ENCODE peak calls at places on chromosomes 12 and 14, in four cellular contexts. P is H1, R is IMR-90, X is mesendoderm. V is an unnamed sample.

GRCh38 chr14:26323781-26324363 is 274.0 kb downstream of the NOVA1 start:
- DNase-seq in P (no peak), R (no peak), X (no peak), V (no peak)

GRCh38 chr14:93648440-93649168 is 139.7 kb downstream of the PRIMA1 start:
- DNase-seq in P (no peak), R (no peak), X (peak; percentile 65), V (peak; percentile 48)

GRCh38 chr12:39199371-39199770 is 243.5 kb downstream of the KIF21A start:
- DNase-seq in P (no peak), R (no peak), X (peak; percentile 36), V (no peak)

GRCh38 chr12:39435531-39435930 is 7.4 kb downstream of the KIF21A start:
- DNase-seq in P (no peak), R (no peak), X (no peak), V (no peak)

GRCh38 chr14:92481811-92482559 is 31.6 kb upstream of the RIN3 start:
- DNase-seq in P (peak; percentile 29), R (no peak), X (no peak), V (peak; percentile 12)

GRCh38 chr14:68459480-68460136 is 333.3 kb downstream of the ZFP36L1 start:
- DNase-seq in P (no peak), R (no peak), X (no peak), V (no peak)

GRCh38 chr12:6070472-6071257 is 53.8 kb downstream of the VWF start:
- DNase-seq in P (no peak), R (no peak), X (no peak), V (peak; percentile 71)

GRCh38 chr14:105028251-105028927 is 7.5 kb upstream of the CDCA4 start:
- DNase-seq in P (no peak), R (peak; percentile 42), X (no peak), V (no peak)

GRCh38 chr14:22864979-22865378 is 6.6 kb upstream of the LRP10 start:
- DNase-seq in P (no peak), R (no peak), X (no peak), V (no peak)

GRCh38 chr12:116609236-116609635 is 50.1 kb downstream of the MAP1LC3B2 start:
- DNase-seq in P (no peak), R (no peak), X (no peak), V (no peak)

GRCh38 chr14:62097824-62098223 is 335.6 kb downstream of the SNAPC1 start:
- DNase-seq in P (no peak), R (no peak), X (peak; percentile 51), V (no peak)
- H3K56ac ChIP-seq in P (no peak overlapping the region), R (no peak overlapping the region), X (no peak overlapping the region), V (no peak overlapping the region)

GRCh38 chr14:65195042-65195719 is 92.9 kb upstream of the MAX start:
- DNase-seq in P (no peak), R (no peak), X (no peak), V (no peak)
- H3K56ac ChIP-seq in P (no peak overlapping the region), R (no peak overlapping the region), X (no peak overlapping the region), V (no peak overlapping the region)

GRCh38 chr12:23596568-23596967 is 352.9 kb downstream of the SOX5 start:
- DNase-seq in P (no peak), R (no peak), X (no peak), V (no peak)
- H3K56ac ChIP-seq in P (no peak overlapping the region), R (no peak overlapping the region), X (no peak overlapping the region), V (no peak overlapping the region)

DNA sequence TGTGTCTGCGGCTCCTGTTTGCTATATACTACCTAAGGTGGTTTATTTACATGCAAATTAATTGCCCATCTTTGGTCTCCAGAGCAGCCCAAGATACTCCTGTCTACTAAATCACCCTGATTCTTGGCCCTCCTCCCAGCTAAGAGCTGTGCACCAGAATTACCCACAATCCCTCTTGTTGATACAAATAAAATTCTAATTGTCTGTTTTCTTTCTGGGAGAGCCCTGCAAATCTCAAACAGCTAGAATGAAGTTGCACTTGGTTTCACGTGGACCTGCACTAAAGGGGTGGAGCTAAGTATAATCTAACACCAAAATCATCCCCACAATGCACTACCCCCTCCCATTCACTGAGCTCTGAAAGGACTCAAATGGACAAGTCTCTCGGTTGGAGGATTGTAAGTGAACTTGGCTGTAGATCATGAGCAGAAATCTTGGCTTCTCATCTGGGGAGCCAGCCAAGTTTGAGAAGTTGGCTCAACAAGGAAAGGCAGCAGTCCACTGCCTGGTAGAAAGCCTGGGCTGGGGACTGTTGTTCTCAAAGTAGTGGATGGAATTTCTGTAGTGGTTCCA is 6.6 kb downstream of the MAX start:
- DNase-seq in P (no peak), R (peak; percentile 74), X (no peak), V (no peak)
- H3K56ac ChIP-seq in P (no peak overlapping the region), R (no peak overlapping the region), X (no peak overlapping the region), V (no peak overlapping the region)

DNA sequence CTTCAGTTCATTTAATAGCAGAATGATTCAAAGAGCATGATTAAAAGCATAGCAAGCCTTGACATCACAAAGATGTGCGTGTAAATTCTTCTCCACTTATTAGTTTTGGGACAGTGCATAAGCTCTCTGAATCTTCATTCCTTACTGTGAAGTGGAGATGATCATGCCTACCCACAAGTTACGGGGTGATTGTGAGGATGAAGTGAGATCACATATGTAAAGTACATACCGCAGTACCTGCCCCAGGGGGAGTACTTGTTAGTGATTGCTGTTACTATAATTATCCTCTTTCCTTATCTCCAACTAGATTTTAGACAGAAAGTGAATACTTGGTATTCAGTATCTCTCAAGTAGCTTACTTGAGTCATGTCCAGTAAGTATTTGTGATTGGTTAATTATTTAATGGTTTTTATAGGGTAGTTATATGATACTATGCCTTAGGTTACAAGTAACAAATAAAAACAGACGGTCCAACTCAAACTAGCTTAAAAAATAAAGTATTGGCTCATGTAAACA is 6.0 kb downstream of the RAD9B start:
- DNase-seq in P (no peak), R (no peak), X (peak; percentile 19), V (no peak)
- H3K56ac ChIP-seq in P (no peak overlapping the region), R (no peak overlapping the region), X (no peak overlapping the region), V (no peak overlapping the region)

GRCh38 chr14:59309291-59309900 is 120.9 kb downstream of the DAAM1 start:
- DNase-seq in P (no peak), R (no peak), X (no peak), V (no peak)

GRCh38 chr14:59305836-59306555 is 117.5 kb downstream of the DAAM1 start:
- DNase-seq in P (no peak), R (peak; percentile 84), X (no peak), V (no peak)

GRCh38 chr14:59305231-59305630 is 116.8 kb downstream of the DAAM1 start:
- DNase-seq in P (no peak), R (peak; percentile 76), X (no peak), V (no peak)

GRCh38 chr14:59308706-59309105 is 120.2 kb downstream of the DAAM1 start:
- DNase-seq in P (no peak), R (no peak), X (no peak), V (no peak)

GRCh38 chr14:59306775-59307174 is 118.3 kb downstream of the DAAM1 start:
- DNase-seq in P (no peak), R (peak; percentile 73), X (peak; percentile 32), V (no peak)
- H3K56ac ChIP-seq in P (no peak overlapping the region), R (peak overlapping the region; percentile 5), X (no peak overlapping the region), V (no peak overlapping the region)

DNA sequence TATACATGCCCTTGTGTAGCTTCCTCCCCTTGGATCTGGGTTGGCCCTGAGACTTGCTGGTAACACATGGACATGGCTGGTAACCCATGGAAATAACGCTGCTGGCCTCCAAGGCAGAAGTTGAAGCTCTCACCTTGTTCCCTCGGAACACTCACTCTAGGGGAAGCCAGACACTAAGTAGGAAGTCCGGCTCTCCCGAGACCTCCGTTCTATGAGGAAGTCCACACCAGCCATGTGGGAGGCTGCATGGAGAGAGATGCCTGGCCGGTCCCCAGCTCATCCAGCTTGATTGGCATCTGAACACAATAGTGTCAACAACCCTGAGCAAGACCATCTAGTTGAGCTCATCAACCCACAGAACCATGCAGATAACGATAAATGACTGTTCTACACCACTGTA is 39.7 kb upstream of the VRK1 start:
- DNase-seq in P (no peak), R (no peak), X (no peak), V (no peak)
- H3K56ac ChIP-seq in P (no peak overlapping the region), R (no peak overlapping the region), X (no peak overlapping the region), V (no peak overlapping the region)

DNA sequence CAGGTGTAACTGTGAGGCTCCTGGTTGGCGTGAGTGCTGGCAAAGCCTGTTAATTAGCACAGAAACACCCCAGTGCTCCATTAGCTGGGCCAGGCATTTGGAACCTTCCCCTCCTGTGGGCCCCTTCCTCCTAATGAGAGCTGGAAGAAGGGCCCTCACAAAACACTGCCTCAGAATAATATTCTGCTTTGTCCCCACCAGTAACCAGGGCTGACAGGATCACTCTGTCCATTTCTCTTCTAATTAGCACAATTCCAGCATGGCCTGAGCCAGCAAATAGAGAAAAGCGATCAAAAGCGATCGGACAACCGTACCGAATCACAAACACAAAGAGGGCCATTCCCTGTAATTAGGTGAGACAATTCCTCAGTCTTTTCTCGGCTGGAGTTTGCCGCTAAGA is 35.7 kb upstream of the VSX2 start:
- DNase-seq in P (no peak), R (no peak), X (no peak), V (no peak)
- H3K56ac ChIP-seq in P (no peak overlapping the region), R (no peak overlapping the region), X (no peak overlapping the region), V (no peak overlapping the region)

GRCh38 chr14:101483829-101484228 is 77.5 kb upstream of the DIO3 start:
- DNase-seq in P (no peak), R (no peak), X (no peak), V (no peak)
- H3K56ac ChIP-seq in P (no peak overlapping the region), R (no peak overlapping the region), X (no peak overlapping the region), V (no peak overlapping the region)

V was measured in H9.